ENCODE peak calls at places on chromosomes 4 and X, in five cellular contexts. P is A549, D is cardiac muscle cell, Q is OCI-LY7, W is GM12865. T is an unnamed sample.
A peak's percentile ranks its signal among the peaks of the same experiment; 100 is the strongest.

GRCh38 chr4:57043304-57044251 is 64.9 kb downstream of the POLR2B start:
- DNase-seq in Q (no peak), W (no peak), D (peak; percentile 91), P (no peak), T (no peak)

GRCh38 chr4:184103755-184104367 is 113.8 kb downstream of the ENPP6 start:
- DNase-seq in D (no peak), W (no peak), Q (no peak), P (no peak), T (no peak)

GRCh38 chrX:68049466-68049865 is 383.8 kb downstream of the OPHN1 start:
- DNase-seq in W (no peak), P (no peak), D (no peak), Q (no peak), T (no peak)

GRCh38 chr4:2991243-2991642 is 27.9 kb downstream of the GRK4 start:
- DNase-seq in W (no peak), D (no peak), Q (no peak), P (no peak), T (no peak)

GRCh38 chr4:119638359-119638758 is 9.8 kb upstream of the PDE5A start:
- DNase-seq in D (no peak), W (no peak), P (no peak), Q (no peak), T (no peak)

GRCh38 chrX:113510586-113510985 is 670.0 kb upstream of the AMOT start:
- DNase-seq in W (no peak), D (peak; percentile 9), P (no peak), Q (no peak), T (no peak)

GRCh38 chrX:45697591-45697990 is 496.9 kb upstream of the DIPK2B start:
- DNase-seq in D (peak; percentile 77), Q (no peak), P (no peak), W (no peak), T (no peak)

GRCh38 chrX:11757729-11758399 is at the start of gene MSL3:
- DNase-seq in W (peak; percentile 80), D (peak; percentile 78), P (peak; percentile 31), Q (peak; percentile 56), T (peak; percentile 67)

DNA sequence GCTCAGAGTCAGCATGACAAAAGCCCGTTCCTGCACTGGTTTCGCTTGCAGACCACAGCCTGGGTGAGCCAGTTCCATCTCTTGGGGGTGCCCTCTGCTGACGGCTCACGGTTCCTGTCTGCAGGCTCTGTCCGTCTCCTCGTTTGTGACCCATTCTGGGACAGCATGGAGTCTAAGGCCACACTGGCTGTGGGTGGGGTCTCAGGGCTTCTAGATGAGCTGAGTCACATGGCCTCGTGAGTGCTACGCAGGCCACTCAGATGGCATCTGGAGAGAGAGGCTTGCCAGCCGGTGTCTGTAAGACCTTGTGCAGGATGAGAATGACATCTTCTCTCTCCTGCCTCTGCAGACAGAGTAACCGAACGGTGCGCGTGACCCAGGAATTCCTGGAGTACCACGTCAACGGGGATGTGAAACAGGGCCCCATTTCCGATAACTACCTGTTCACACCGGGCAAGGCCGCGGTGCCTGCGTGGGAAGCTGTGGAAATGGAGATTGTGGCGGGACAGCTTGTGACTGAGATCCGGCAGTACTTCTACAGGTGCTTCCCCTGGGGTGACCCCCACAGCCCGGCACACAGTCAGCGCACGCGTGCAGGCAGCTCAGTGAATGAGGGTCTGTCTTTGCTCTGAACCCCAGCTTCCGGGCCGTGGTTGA is 31.6 kb upstream of the MRFAP1 start:
- DNase-seq in P (no peak), Q (no peak), W (no peak), D (no peak), T (no peak)
- TF ChIP-seq CTCF in P (no peak), Q (peak; percentile 28), W (no peak), D (no peak), T (no peak)

GRCh38 chr4:139078926-139079325 is 63.3 kb downstream of the NOCT start:
- DNase-seq in Q (no peak), W (no peak), P (no peak), D (no peak), T (no peak)

GRCh38 chr4:139084425-139085093 is 69.0 kb downstream of the NOCT start:
- DNase-seq in P (peak; percentile 60), W (no peak), Q (no peak), D (no peak), T (no peak)

GRCh38 chr4:139082750-139083532 is 67.4 kb downstream of the NOCT start:
- DNase-seq in W (peak; percentile 98), Q (peak; percentile 98), D (peak; percentile 98), P (peak; percentile 86), T (peak; percentile 77)

GRCh38 chr4:139085141-139085540 is 69.6 kb downstream of the NOCT start:
- DNase-seq in P (no peak), Q (peak; percentile 26), D (peak; percentile 35), W (no peak), T (no peak)

DNA sequence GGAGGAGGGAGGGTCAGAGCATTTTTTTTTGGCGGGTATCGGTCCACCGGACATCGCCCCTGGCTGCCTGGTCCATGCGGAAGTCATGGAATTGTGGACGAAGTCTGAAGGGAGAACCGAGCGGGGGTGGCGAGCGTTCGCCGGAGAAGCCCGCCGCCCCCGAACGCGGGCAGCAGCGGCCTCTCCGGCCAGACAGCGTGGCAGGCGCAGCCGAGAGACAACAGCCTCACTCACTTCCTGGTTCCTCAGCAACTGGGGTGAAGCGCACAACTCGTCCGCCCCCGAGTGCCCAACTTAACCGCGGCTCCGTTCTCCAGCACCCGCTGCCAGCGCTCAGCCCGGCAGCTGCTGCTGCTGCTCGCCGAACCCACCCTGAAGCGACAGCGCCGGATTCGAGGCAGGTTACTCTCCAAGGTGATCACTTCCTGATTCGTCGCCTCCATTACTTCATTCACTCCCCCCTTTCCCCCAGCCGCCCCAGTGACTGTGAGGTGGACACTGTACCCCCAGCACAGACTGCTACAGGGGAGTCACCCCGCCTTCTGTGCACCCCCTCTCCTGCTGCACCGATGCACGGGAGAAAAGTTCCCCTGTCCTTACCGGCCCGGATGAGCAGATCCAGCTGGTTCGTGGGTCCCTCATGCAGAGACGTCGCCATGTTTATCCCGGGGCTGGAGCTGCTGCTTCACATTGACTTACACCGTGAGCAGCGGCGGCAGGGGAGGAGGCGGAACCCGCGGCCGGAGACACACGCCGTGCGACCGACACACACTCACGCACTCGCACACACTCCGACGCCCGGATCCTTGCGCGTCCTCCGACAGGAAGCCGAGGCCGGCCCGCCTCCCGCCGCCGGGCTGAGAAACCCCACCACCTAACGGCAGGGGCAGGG is 68.2 kb downstream of the NOCT start:
- DNase-seq in D (peak; percentile 96), Q (peak; percentile 93), P (peak; percentile 40), W (peak; percentile 96), T (peak; percentile 79)
- TF ChIP-seq CTCF in D (peak; percentile 30), Q (peak; percentile 50), P (no peak), W (peak; percentile 2), T (no peak)

DNA sequence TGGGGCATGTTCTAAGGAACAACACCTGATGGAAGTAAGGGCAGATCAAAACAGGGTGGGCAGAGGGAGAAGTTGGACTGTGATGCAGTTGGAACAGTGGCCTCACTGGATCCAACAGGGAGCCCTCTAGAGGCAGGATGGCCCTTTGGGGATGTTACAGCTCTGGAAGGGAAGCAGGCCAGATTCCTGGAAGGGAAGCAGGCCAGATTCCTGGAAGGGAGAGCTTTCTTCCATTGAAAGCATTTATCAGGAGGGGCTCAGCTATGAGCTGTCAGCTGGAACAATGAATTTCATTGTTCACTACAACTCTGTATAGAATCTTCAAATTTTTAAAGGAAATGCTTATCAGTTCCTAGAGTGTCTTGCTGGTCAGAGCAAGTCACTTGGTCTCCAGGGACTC is 17.7 kb downstream of the IL15 start:
- DNase-seq in D (peak; percentile 88), P (no peak), W (no peak), Q (no peak), T (no peak)
- TF ChIP-seq CTCF in D (peak; percentile 75), P (peak; percentile 20), W (peak; percentile 8), Q (peak; percentile 25), T (no peak)

GRCh38 chr4:152820073-152820472 is 40.3 kb downstream of the ARFIP1 start:
- DNase-seq in P (no peak), W (no peak), D (no peak), Q (no peak), T (no peak)
- TF ChIP-seq CTCF in P (no peak), W (no peak), D (no peak), Q (peak; percentile 39), T (no peak)

GRCh38 chr4:185167205-185167604 is 24.1 kb downstream of the SLC25A4 start:
- DNase-seq in D (peak; percentile 37), P (no peak), W (no peak), Q (no peak), T (no peak)

GRCh38 chr4:185171373-185172071 is 28.5 kb downstream of the SLC25A4 start:
- DNase-seq in P (no peak), D (no peak), Q (peak; percentile 52), W (no peak), T (no peak)

GRCh38 chr4:185165605-185166063 is 22.6 kb downstream of the SLC25A4 start:
- DNase-seq in Q (no peak), P (no peak), W (peak; percentile 69), D (peak; percentile 95), T (no peak)
- TF ChIP-seq CTCF in Q (no peak), P (no peak), W (no peak), D (no peak), T (no peak)

GRCh38 chrX:7191681-7192110 is 43.7 kb upstream of the PUDP start:
- DNase-seq in Q (peak; percentile 14), P (no peak), D (no peak), W (peak; percentile 3), T (no peak)
- TF ChIP-seq CTCF in Q (peak; percentile 60), P (no peak), D (no peak), W (peak; percentile 12), T (no peak)

GRCh38 chr4:34323549-34324325 is 1920.6 kb downstream of the ARAP2 start:
- DNase-seq in P (no peak), D (peak; percentile 67), Q (no peak), W (no peak), T (no peak)
- TF ChIP-seq CTCF in P (no peak), D (peak; percentile 47), Q (no peak), W (no peak), T (no peak)

T was measured in activated B cell treated with CpG ODN at 0.5 μM for 24 hours.